ENCODE peak calls at places on chromosomes 4 and X, in five cellular contexts. W is astrocyte of the spinal cord, X is NCI-H1694, P is T-cell, V is NCI-H748 treated with DMSO at 0.1 percent for 48 hours. H is an unnamed sample.

GRCh38 chr4:54227261-54228063 is 1.6 kb upstream of the PDGFRA start:
- DNase-seq in X (no peak), P (no peak), V (peak; percentile 55), W (peak; percentile 84), H (no peak)

GRCh38 chr4:89334311-89334710 is 26.7 kb upstream of the GPRIN3 start:
- DNase-seq in V (no peak), W (no peak), X (no peak), P (no peak), H (no peak)

GRCh38 chr4:26320159-26320452 is 708 bp upstream of the RBPJ start:
- DNase-seq in W (no peak), P (no peak), V (no peak), X (no peak), H (no peak)

GRCh38 chr4:68218044-68218443 is 27.4 kb downstream of the TMPRSS11B start:
- DNase-seq in V (no peak), W (peak; percentile 12), X (no peak), P (no peak), H (no peak)

GRCh38 chrX:154495472-154495922 is 5.1 kb upstream of the SLC10A3 start:
- DNase-seq in V (no peak), W (no peak), P (no peak), X (no peak), H (no peak)

GRCh38 chr4:88187766-88188165 is 29.3 kb upstream of the ABCG2 start:
- DNase-seq in X (no peak), P (no peak), V (no peak), W (no peak), H (no peak)

GRCh38 chr4:147550626-147551250 is 66.5 kb upstream of the TMEM184C start:
- DNase-seq in W (peak; percentile 83), P (no peak), V (no peak), X (no peak), H (no peak)

GRCh38 chr4:94642561-94642866 is 115.2 kb upstream of the BMPR1B start:
- DNase-seq in W (peak; percentile 37), P (no peak), V (no peak), X (no peak), H (no peak)

GRCh38 chr4:105838082-105838481 is 57.2 kb upstream of the NPNT start:
- DNase-seq in P (no peak), X (no peak), V (peak; percentile 26), W (no peak), H (no peak)

GRCh38 chrX:137916090-137916746 is 350.3 kb downstream of the ZIC3 start:
- DNase-seq in P (no peak), X (no peak), W (no peak), V (no peak), H (no peak)

GRCh38 chr4:40046311-40046980 is 10.2 kb upstream of the N4BP2 start:
- DNase-seq in V (no peak), P (no peak), W (peak; percentile 69), X (no peak), H (no peak)

GRCh38 chrX:133468081-133468480 is 52.8 kb upstream of the GPC4 start:
- DNase-seq in V (no peak), P (no peak), W (no peak), X (no peak), H (no peak)

GRCh38 chrX:136933617-136934145 is 53.2 kb upstream of the RBMX start:
- DNase-seq in X (no peak), V (no peak), P (no peak), W (peak; percentile 3), H (no peak)

GRCh38 chr4:186651624-186652023 is 72.0 kb downstream of the FAT1 start:
- DNase-seq in V (peak; percentile 13), W (peak; percentile 79), X (no peak), P (no peak), H (no peak)